ENCODE peak calls at places on chromosomes 6 and 20, in six cellular contexts. S is CD8-positive, alpha-beta memory T cell; Q is hepatocyte; O is tibial artery; Z is heart right ventricle; T is OCI-LY7. I is an unnamed sample.

GRCh38 chr6:117615981-117616961 is 14.0 kb upstream of the GOPC start:
- DNase-seq in T (no peak), S (peak; percentile 20), O (no peak), Z (no peak), Q (no peak), I (no peak)

GRCh38 chr20:51220293-51220706 is 197.4 kb upstream of the KCNG1 start:
- DNase-seq in Q (peak; percentile 22), S (peak; percentile 42), O (peak; percentile 22), Z (no peak), T (peak; percentile 24), I (no peak)

GRCh38 chr6:8131265-8131897 is 29.0 kb upstream of the EEF1E1 start:
- DNase-seq in Q (peak; percentile 78), Z (peak; percentile 36), O (no peak), T (peak; percentile 49), S (no peak), I (no peak)

GRCh38 chr6:41257369-41258195 is 28.9 kb downstream of the TREM1 start:
- DNase-seq in Q (peak; percentile 56), O (no peak), T (no peak), S (no peak), Z (peak; percentile 16), I (no peak)

GRCh38 chr6:163354779-163355431 is 59.6 kb upstream of the QKI start:
- DNase-seq in Z (peak; percentile 75), S (no peak), T (no peak), Q (no peak), O (peak; percentile 22), I (no peak)

GRCh38 chr6:21496275-21496674 is 97.3 kb upstream of the SOX4 start:
- DNase-seq in S (no peak), Z (no peak), T (no peak), Q (no peak), O (no peak), I (no peak)

GRCh38 chr20:50242548-50242862 is 51.9 kb downstream of the CEBPB start:
- DNase-seq in T (no peak), Z (no peak), O (no peak), Q (no peak), S (no peak), I (no peak)

GRCh38 chr6:133062702-133063319 is 178.3 kb upstream of the EYA4 start:
- DNase-seq in O (no peak), Q (no peak), Z (no peak), T (no peak), S (no peak), I (no peak)

GRCh38 chr20:63416109-63416430 is 54.9 kb upstream of the CHRNA4 start:
- DNase-seq in Z (no peak), S (no peak), T (no peak), Q (no peak), O (no peak), I (no peak)

GRCh38 chr20:48618052-48618451 is 209.7 kb downstream of the PREX1 start:
- DNase-seq in S (no peak), O (no peak), Z (no peak), Q (no peak), T (no peak), I (no peak)

GRCh38 chr20:33963756-33964155 is 30.0 kb upstream of the RALY start:
- DNase-seq in Z (no peak), S (no peak), T (no peak), O (no peak), Q (no peak), I (no peak)

GRCh38 chr6:106916891-106917290 is 57.6 kb downstream of the CD24 start:
- DNase-seq in S (no peak), Q (no peak), Z (no peak), O (no peak), T (no peak), I (no peak)

GRCh38 chr6:38168699-38169098 is 349.2 kb downstream of the ZFAND3 start:
- DNase-seq in T (no peak), O (no peak), Z (no peak), Q (no peak), S (no peak), I (no peak)

GRCh38 chr6:84052204-84052882 is 18.8 kb downstream of the MRAP2 start:
- DNase-seq in T (no peak), Z (peak; percentile 66), Q (peak; percentile 53), S (no peak), O (peak; percentile 69), I (peak; percentile 85)

GRCh38 chr6:1872649-1873131 is 263.0 kb downstream of the FOXC1 start:
- DNase-seq in S (no peak), T (no peak), Q (peak; percentile 32), Z (no peak), O (no peak), I (no peak)

GRCh38 chr6:49333345-49334120 is 129.5 kb downstream of the MMUT start:
- DNase-seq in Z (no peak), T (no peak), Q (no peak), O (no peak), S (no peak), I (no peak)

GRCh38 chr6:139967497-139967896 is 593.0 kb upstream of the CITED2 start:
- DNase-seq in Q (no peak), Z (no peak), T (no peak), O (no peak), S (no peak), I (no peak)

GRCh38 chr6:34810936-34811632 is 19.2 kb downstream of the BLTP3A start:
- DNase-seq in T (no peak), Q (peak; percentile 61), S (no peak), Z (no peak), O (no peak), I (no peak)

GRCh38 chr6:7939864-7940228 is 29.3 kb upstream of the TXNDC5 start:
- DNase-seq in T (no peak), S (no peak), O (no peak), Z (no peak), Q (no peak), I (no peak)

GRCh38 chr6:43093361-43094289 is 17.5 kb downstream of the PTK7 start:
- DNase-seq in Z (peak; percentile 21), S (no peak), O (peak; percentile 49), Q (no peak), T (no peak), I (no peak)

GRCh38 chr20:36234771-36235320 is 1.4 kb upstream of the AAR2 start:
- DNase-seq in Q (no peak), O (no peak), Z (no peak), S (no peak), T (no peak), I (no peak)

GRCh38 chr20:56111951-56112730 is 106.8 kb upstream of the CBLN4 start:
- DNase-seq in T (no peak), Q (no peak), S (no peak), O (no peak), Z (no peak), I (no peak)
- H3K9me3 ChIP-seq in T (no peaks in the 10 kb centered on the region), Q (no peaks in the 10 kb centered on the region), S (no peaks in the 10 kb centered on the region), O (no peaks in the 10 kb centered on the region), Z (no peaks in the 10 kb centered on the region), I (no peaks in the 10 kb centered on the region)

GRCh38 chr20:56018750-56019149 is 13.4 kb upstream of the CBLN4 start:
- DNase-seq in T (no peak), S (no peak), O (no peak), Q (no peak), Z (no peak), I (no peak)
- H3K9me3 ChIP-seq in T (no peaks in the 10 kb centered on the region), S (no peaks in the 10 kb centered on the region), O (no peaks in the 10 kb centered on the region), Q (no peaks in the 10 kb centered on the region), Z (no peaks in the 10 kb centered on the region), I (no peaks in the 10 kb centered on the region)

GRCh38 chr20:31454374-31454773 is 13.9 kb downstream of the DEFB123 start:
- DNase-seq in S (no peak), T (no peak), O (no peak), Z (no peak), Q (no peak), I (peak; percentile 8)

GRCh38 chr20:31449511-31450128 is 9.2 kb downstream of the DEFB123 start:
- DNase-seq in Q (no peak), T (no peak), Z (no peak), S (no peak), O (no peak), I (no peak)

DNA sequence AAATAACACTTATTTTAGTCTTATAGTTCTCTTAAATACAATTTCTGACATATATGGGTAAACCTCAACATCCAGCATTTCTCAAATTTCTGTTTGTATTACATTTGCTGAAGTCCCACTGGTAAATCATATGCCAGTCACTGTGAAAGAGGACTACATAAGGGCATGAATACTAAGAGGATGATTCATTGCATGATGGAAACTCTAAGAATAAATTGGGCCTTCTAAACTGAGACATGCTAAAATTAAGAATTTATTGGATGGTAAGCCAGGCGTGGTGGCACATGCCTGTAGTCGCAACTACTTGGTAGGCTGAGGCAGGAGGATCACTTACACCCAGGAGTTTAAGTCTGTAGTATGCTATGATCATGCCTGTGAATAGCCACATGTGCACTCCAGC is 12.1 kb downstream of the DEFB123 start:
- DNase-seq in S (no peak), Z (no peak), O (no peak), Q (no peak), T (no peak), I (no peak)
- H3K9me3 ChIP-seq in S (no peaks in the 10 kb centered on the region), Z (no peaks in the 10 kb centered on the region), O (no peaks in the 10 kb centered on the region), Q (no peaks in the 10 kb centered on the region), T (no peaks in the 10 kb centered on the region), I (no peaks in the 10 kb centered on the region)

GRCh38 chr20:41599699-41600104 is 18.5 kb downstream of the CHD6 start:
- DNase-seq in S (no peak), Z (no peak), O (no peak), T (peak; percentile 31), Q (peak; percentile 62), I (no peak)

GRCh38 chr20:41601742-41602141 is 16.4 kb downstream of the CHD6 start:
- DNase-seq in O (no peak), Z (no peak), S (no peak), T (no peak), Q (no peak), I (no peak)

GRCh38 chr20:41594514-41595322 is 23.5 kb downstream of the CHD6 start:
- DNase-seq in Z (no peak), T (no peak), O (no peak), S (no peak), Q (no peak), I (no peak)

GRCh38 chr20:41600926-41601631 is 17.1 kb downstream of the CHD6 start:
- DNase-seq in T (no peak), S (no peak), Z (no peak), O (no peak), Q (no peak), I (no peak)

DNA sequence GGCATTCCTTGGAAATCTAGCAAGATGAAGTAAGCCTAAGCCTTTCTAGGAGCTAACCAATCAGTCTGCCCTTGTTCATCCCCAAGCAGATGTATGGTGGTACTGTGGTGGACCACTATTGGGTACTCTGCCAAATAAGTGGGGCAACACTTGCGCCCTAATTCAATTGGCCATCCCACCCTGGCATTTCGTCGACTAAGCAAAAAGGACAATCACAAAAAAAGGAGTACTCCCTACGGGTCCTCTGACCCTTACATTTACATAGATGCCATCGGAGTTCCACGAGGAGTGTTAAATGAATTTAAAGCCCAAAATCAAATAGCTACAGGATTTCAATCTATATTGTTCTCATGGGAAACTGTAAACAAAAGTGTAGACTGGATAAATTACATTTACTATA is 19.5 kb downstream of the CHD6 start:
- DNase-seq in Z (no peak), T (no peak), Q (no peak), S (no peak), O (no peak), I (no peak)
- H3K9me3 ChIP-seq in Z (peaks cover 16% of the 10 kb centered on the region), T (peaks cover 70% of the 10 kb centered on the region), Q (no peaks in the 10 kb centered on the region), S (peaks cover 45% of the 10 kb centered on the region), O (no peaks in the 10 kb centered on the region), I (peaks cover 34% of the 10 kb centered on the region)

DNA sequence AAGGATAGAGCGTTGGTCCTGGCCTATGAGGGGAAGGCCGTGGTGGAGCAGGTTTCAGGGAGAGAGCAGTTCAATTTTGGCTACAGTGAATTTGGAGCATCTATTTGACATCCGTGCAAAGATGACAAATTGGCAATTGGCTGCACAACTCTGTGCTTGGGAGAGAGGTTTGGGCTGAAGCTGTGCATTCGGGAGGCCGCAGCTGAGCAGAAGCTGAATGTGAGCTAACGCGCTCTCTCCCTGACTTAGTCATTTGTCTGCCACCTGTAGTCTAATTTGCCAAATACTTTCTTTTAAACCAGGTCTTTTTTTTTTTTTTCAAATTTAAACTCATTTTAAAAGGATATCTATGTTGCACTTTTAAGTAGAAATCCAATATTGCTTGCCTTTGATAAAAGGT is 78.8 kb downstream of the PHACTR3 start:
- DNase-seq in O (no peak), T (no peak), Z (no peak), Q (no peak), S (no peak), I (no peak)
- H3K9me3 ChIP-seq in O (no peaks in the 10 kb centered on the region), T (no peaks in the 10 kb centered on the region), Z (no peaks in the 10 kb centered on the region), Q (no peaks in the 10 kb centered on the region), S (no peaks in the 10 kb centered on the region), I (no peaks in the 10 kb centered on the region)

I was measured in ascending aorta.